ENCODE peak calls at places on chromosome 16, in nine cellular contexts. One of them, this sample, is unnamed.
A peak's percentile ranks its signal among the peaks of the same experiment; 100 is the strongest.

GRCh38 chr16:83441523-83441922 is 366.3 kb upstream of the HSBP1 start:
- DNase-seq in spleen: no peak
- DNase-seq in ovary: no peak
- DNase-seq in right lobe of liver: no peak
- DNase-seq in A549: no peak
- DNase-seq in IMR-90: peak; percentile 10
- DNase-seq in prostate gland: no peak
- DNase-seq in body of pancreas: no peak
- DNase-seq in suprapubic skin: no peak
- DNase-seq in this sample: no peak

GRCh38 chr16:87653234-87653633 is 50.9 kb downstream of the JPH3 start:
- DNase-seq in prostate gland: no peak
- DNase-seq in suprapubic skin: no peak
- DNase-seq in body of pancreas: no peak
- DNase-seq in IMR-90: peak; percentile 2
- DNase-seq in A549: peak; percentile 60
- DNase-seq in spleen: no peak
- DNase-seq in right lobe of liver: no peak
- DNase-seq in ovary: no peak
- DNase-seq in this sample: peak; percentile 26

GRCh38 chr16:11084484-11085024 is 140.2 kb downstream of the CLEC16A start:
- DNase-seq in A549: no peak
- DNase-seq in suprapubic skin: no peak
- DNase-seq in ovary: no peak
- DNase-seq in IMR-90: peak; percentile 97
- DNase-seq in body of pancreas: no peak
- DNase-seq in prostate gland: no peak
- DNase-seq in spleen: no peak
- DNase-seq in right lobe of liver: no peak
- DNase-seq in this sample: no peak

GRCh38 chr16:62821771-62822170 is 785.5 kb upstream of the CDH8 start:
- DNase-seq in A549: no peak
- DNase-seq in ovary: no peak
- DNase-seq in body of pancreas: no peak
- DNase-seq in IMR-90: no peak
- DNase-seq in right lobe of liver: no peak
- DNase-seq in prostate gland: no peak
- DNase-seq in spleen: no peak
- DNase-seq in suprapubic skin: no peak
- DNase-seq in this sample: no peak

GRCh38 chr16:24367186-24367585 is 111.1 kb downstream of the CACNG3 start:
- DNase-seq in IMR-90: no peak
- DNase-seq in A549: no peak
- DNase-seq in suprapubic skin: no peak
- DNase-seq in right lobe of liver: no peak
- DNase-seq in body of pancreas: no peak
- DNase-seq in ovary: no peak
- DNase-seq in prostate gland: no peak
- DNase-seq in spleen: no peak
- DNase-seq in this sample: no peak

GRCh38 chr16:78705694-78706093 is 606.2 kb downstream of the WWOX start:
- DNase-seq in body of pancreas: no peak
- DNase-seq in ovary: no peak
- DNase-seq in suprapubic skin: no peak
- DNase-seq in IMR-90: peak; percentile 2
- DNase-seq in spleen: no peak
- DNase-seq in right lobe of liver: no peak
- DNase-seq in A549: peak; percentile 11
- DNase-seq in prostate gland: no peak
- DNase-seq in this sample: no peak

GRCh38 chr16:51053805-51054204 is 97.3 kb downstream of the SALL1 start:
- DNase-seq in body of pancreas: no peak
- DNase-seq in suprapubic skin: no peak
- DNase-seq in prostate gland: no peak
- DNase-seq in ovary: no peak
- DNase-seq in spleen: no peak
- DNase-seq in A549: no peak
- DNase-seq in IMR-90: no peak
- DNase-seq in right lobe of liver: no peak
- DNase-seq in this sample: no peak

GRCh38 chr16:84818133-84818532 is 1.7 kb upstream of the CRISPLD2 start:
- DNase-seq in body of pancreas: no peak
- DNase-seq in suprapubic skin: no peak
- DNase-seq in spleen: no peak
- DNase-seq in right lobe of liver: no peak
- DNase-seq in prostate gland: no peak
- DNase-seq in A549: no peak
- DNase-seq in ovary: no peak
- DNase-seq in IMR-90: no peak
- DNase-seq in this sample: no peak

GRCh38 chr16:5378531-5378930 is 280.9 kb upstream of the EEF2KMT start:
- DNase-seq in suprapubic skin: no peak
- DNase-seq in ovary: no peak
- DNase-seq in right lobe of liver: no peak
- DNase-seq in body of pancreas: no peak
- DNase-seq in spleen: no peak
- DNase-seq in prostate gland: no peak
- DNase-seq in A549: no peak
- DNase-seq in IMR-90: no peak
- DNase-seq in this sample: no peak

GRCh38 chr16:87145181-87146176 is 171.7 kb downstream of the C16orf95 start:
- DNase-seq in right lobe of liver: no peak
- DNase-seq in spleen: no peak
- DNase-seq in prostate gland: no peak
- DNase-seq in ovary: no peak
- DNase-seq in IMR-90: peak; percentile 46
- DNase-seq in suprapubic skin: no peak
- DNase-seq in A549: no peak
- DNase-seq in body of pancreas: no peak
- DNase-seq in this sample: no peak

GRCh38 chr16:70695351-70696070 is 9.7 kb upstream of the MTSS2 start:
- DNase-seq in body of pancreas: no peak
- DNase-seq in prostate gland: no peak
- DNase-seq in suprapubic skin: no peak
- DNase-seq in IMR-90: no peak
- DNase-seq in A549: peak; percentile 56
- DNase-seq in spleen: peak; percentile 87
- DNase-seq in ovary: no peak
- DNase-seq in right lobe of liver: peak; percentile 76
- DNase-seq in this sample: peak; percentile 89

GRCh38 chr16:24970708-24971107 is 44.5 kb downstream of the ARHGAP17 start:
- DNase-seq in body of pancreas: no peak
- DNase-seq in ovary: no peak
- DNase-seq in IMR-90: no peak
- DNase-seq in right lobe of liver: no peak
- DNase-seq in spleen: no peak
- DNase-seq in prostate gland: no peak
- DNase-seq in A549: no peak
- DNase-seq in suprapubic skin: no peak
- DNase-seq in this sample: no peak

GRCh38 chr16:74447578-74447977 is 26.3 kb upstream of the CLEC18B start:
- DNase-seq in prostate gland: no peak
- DNase-seq in IMR-90: no peak
- DNase-seq in body of pancreas: no peak
- DNase-seq in right lobe of liver: no peak
- DNase-seq in ovary: no peak
- DNase-seq in suprapubic skin: no peak
- DNase-seq in A549: no peak
- DNase-seq in spleen: no peak
- DNase-seq in this sample: no peak

GRCh38 chr16:74450236-74450635 is 29.0 kb upstream of the CLEC18B start:
- DNase-seq in ovary: no peak
- DNase-seq in IMR-90: no peak
- DNase-seq in A549: no peak
- DNase-seq in suprapubic skin: no peak
- DNase-seq in prostate gland: no peak
- DNase-seq in right lobe of liver: no peak
- DNase-seq in body of pancreas: no peak
- DNase-seq in spleen: no peak
- DNase-seq in this sample: no peak

GRCh38 chr16:74446866-74447265 is 25.6 kb upstream of the CLEC18B start:
- DNase-seq in ovary: no peak
- DNase-seq in IMR-90: no peak
- DNase-seq in spleen: no peak
- DNase-seq in right lobe of liver: no peak
- DNase-seq in body of pancreas: no peak
- DNase-seq in suprapubic skin: no peak
- DNase-seq in prostate gland: no peak
- DNase-seq in A549: no peak
- DNase-seq in this sample: no peak

GRCh38 chr16:74449470-74449869 is 28.2 kb upstream of the CLEC18B start:
- DNase-seq in ovary: no peak
- DNase-seq in A549: peak; percentile 35
- DNase-seq in IMR-90: peak; percentile 79
- DNase-seq in suprapubic skin: no peak
- DNase-seq in right lobe of liver: no peak
- DNase-seq in body of pancreas: no peak
- DNase-seq in spleen: no peak
- DNase-seq in prostate gland: no peak
- DNase-seq in this sample: no peak

GRCh38 chr16:74448990-74449389 is 27.7 kb upstream of the CLEC18B start:
- DNase-seq in ovary: peak; percentile 71
- DNase-seq in spleen: no peak
- DNase-seq in prostate gland: no peak
- DNase-seq in right lobe of liver: peak; percentile 42
- DNase-seq in A549: peak; percentile 59
- DNase-seq in suprapubic skin: peak; percentile 77
- DNase-seq in body of pancreas: peak; percentile 25
- DNase-seq in IMR-90: peak; percentile 95
- DNase-seq in this sample: peak; percentile 83
- TF ChIP-seq POLR2A in ovary: no peak
- TF ChIP-seq POLR2A in spleen: no peak
- TF ChIP-seq POLR2A in prostate gland: no peak
- TF ChIP-seq POLR2A in right lobe of liver: no peak
- TF ChIP-seq POLR2A in A549: no peak
- TF ChIP-seq POLR2A in suprapubic skin: no peak
- TF ChIP-seq POLR2A in body of pancreas: no peak
- TF ChIP-seq POLR2A in IMR-90: no peak
- TF ChIP-seq POLR2A in this sample: no peak

DNA sequence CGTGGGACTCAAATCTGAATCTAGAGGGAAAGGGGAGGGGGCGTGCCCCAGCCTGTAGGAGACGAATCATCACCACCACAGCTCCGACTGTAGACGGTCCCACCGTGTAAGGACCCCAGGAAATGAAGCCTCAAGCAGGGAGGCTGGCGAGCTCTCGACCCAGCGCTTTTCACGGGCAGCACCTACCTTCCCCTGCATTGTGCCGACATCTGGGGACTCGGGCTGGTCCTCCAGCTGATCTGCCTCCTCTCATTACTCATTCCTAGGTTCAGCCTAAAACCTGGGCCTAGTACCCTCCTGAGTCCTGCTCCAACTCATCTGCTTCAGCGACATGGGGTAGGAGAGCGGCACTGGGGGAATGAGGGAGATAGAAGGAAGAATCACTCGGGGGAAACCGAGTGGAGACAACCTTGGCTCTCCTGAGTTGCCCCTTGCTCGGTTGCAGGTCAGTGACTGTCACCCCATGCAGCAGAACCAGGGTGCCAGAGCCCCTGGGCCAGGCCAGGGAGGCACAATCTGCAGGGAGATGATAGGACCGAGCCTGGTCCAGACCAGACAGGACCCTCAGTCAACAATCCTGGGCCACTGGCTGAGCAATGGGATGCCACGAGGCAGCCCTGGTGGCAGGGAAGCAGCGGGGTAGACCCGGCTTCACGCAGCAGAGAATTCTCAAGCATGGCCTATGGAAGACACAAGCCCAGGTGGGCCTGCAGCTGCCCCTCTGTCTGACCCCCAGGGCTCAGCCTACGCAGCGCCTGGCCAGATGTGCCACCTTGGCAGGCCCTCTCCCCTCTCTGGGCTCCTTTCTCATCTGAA is 833 bp upstream of the BCAR1 start:
- DNase-seq in ovary: no peak
- DNase-seq in prostate gland: no peak
- DNase-seq in body of pancreas: no peak
- DNase-seq in A549: no peak
- DNase-seq in spleen: peak; percentile 54
- DNase-seq in IMR-90: no peak
- DNase-seq in right lobe of liver: no peak
- DNase-seq in suprapubic skin: no peak
- DNase-seq in this sample: no peak
- H3K4me1 ChIP-seq in ovary: peaks cover 45% of the 10 kb centered on the region
- H3K4me1 ChIP-seq in prostate gland: peaks cover 34% of the 10 kb centered on the region
- H3K4me1 ChIP-seq in body of pancreas: peaks cover 84% of the 10 kb centered on the region
- H3K4me1 ChIP-seq in A549: peaks cover 83% of the 10 kb centered on the region
- H3K4me1 ChIP-seq in spleen: peaks cover 99% of the 10 kb centered on the region
- H3K4me1 ChIP-seq in IMR-90: peaks cover 75% of the 10 kb centered on the region
- H3K4me1 ChIP-seq in right lobe of liver: no peaks in the 10 kb centered on the region
- H3K4me1 ChIP-seq in suprapubic skin: peaks cover 93% of the 10 kb centered on the region
- H3K4me1 ChIP-seq in this sample: peaks cover 86% of the 10 kb centered on the region

GRCh38 chr16:81239722-81240121 is 1.2 kb downstream of the BCO1 start:
- DNase-seq in body of pancreas: no peak
- DNase-seq in right lobe of liver: no peak
- DNase-seq in spleen: no peak
- DNase-seq in ovary: no peak
- DNase-seq in prostate gland: no peak
- DNase-seq in suprapubic skin: no peak
- DNase-seq in A549: no peak
- DNase-seq in IMR-90: no peak
- DNase-seq in this sample: no peak

GRCh38 chr16:81241706-81242105 is 3.2 kb downstream of the BCO1 start:
- DNase-seq in suprapubic skin: no peak
- DNase-seq in right lobe of liver: no peak
- DNase-seq in spleen: no peak
- DNase-seq in ovary: no peak
- DNase-seq in prostate gland: no peak
- DNase-seq in body of pancreas: no peak
- DNase-seq in IMR-90: no peak
- DNase-seq in A549: no peak
- DNase-seq in this sample: no peak

GRCh38 chr16:81237942-81238295 is 570 bp upstream of the BCO1 start:
- DNase-seq in ovary: no peak
- DNase-seq in A549: no peak
- DNase-seq in spleen: no peak
- DNase-seq in IMR-90: no peak
- DNase-seq in right lobe of liver: no peak
- DNase-seq in prostate gland: no peak
- DNase-seq in suprapubic skin: no peak
- DNase-seq in body of pancreas: no peak
- DNase-seq in this sample: no peak

GRCh38 chr16:81237282-81237681 is 1.2 kb upstream of the BCO1 start:
- DNase-seq in body of pancreas: peak; percentile 46
- DNase-seq in prostate gland: peak; percentile 93
- DNase-seq in ovary: no peak
- DNase-seq in right lobe of liver: peak; percentile 81
- DNase-seq in spleen: peak; percentile 24
- DNase-seq in suprapubic skin: no peak
- DNase-seq in A549: no peak
- DNase-seq in IMR-90: no peak
- DNase-seq in this sample: peak; percentile 89

GRCh38 chr16:81238296-81239011 is at the start of gene BCO1:
- DNase-seq in spleen: peak; percentile 11
- DNase-seq in body of pancreas: peak; percentile 54
- DNase-seq in right lobe of liver: peak; percentile 35
- DNase-seq in suprapubic skin: no peak
- DNase-seq in IMR-90: peak; percentile 66
- DNase-seq in ovary: no peak
- DNase-seq in A549: peak; percentile 35
- DNase-seq in prostate gland: peak; percentile 20
- DNase-seq in this sample: no peak
- H3K4me3 ChIP-seq in spleen: peak within 1 kb of the TSS; percentile 23
- H3K4me3 ChIP-seq in body of pancreas: no peak within 1 kb of the TSS
- H3K4me3 ChIP-seq in right lobe of liver: peak within 1 kb of the TSS; percentile 24
- H3K4me3 ChIP-seq in suprapubic skin: peak within 1 kb of the TSS; percentile 36
- H3K4me3 ChIP-seq in IMR-90: peak within 1 kb of the TSS; percentile 43
- H3K4me3 ChIP-seq in ovary: peak within 1 kb of the TSS; percentile 32
- H3K4me3 ChIP-seq in A549: peak within 1 kb of the TSS; percentile 53
- H3K4me3 ChIP-seq in prostate gland: peak within 1 kb of the TSS; percentile 20
- H3K4me3 ChIP-seq in this sample: peak within 1 kb of the TSS; percentile 33

GRCh38 chr16:58197314-58198012 is 443 bp downstream of the CSNK2A2 start:
- DNase-seq in body of pancreas: no peak
- DNase-seq in IMR-90: no peak
- DNase-seq in prostate gland: no peak
- DNase-seq in spleen: peak; percentile 80
- DNase-seq in right lobe of liver: no peak
- DNase-seq in ovary: peak; percentile 38
- DNase-seq in suprapubic skin: no peak
- DNase-seq in A549: no peak
- DNase-seq in this sample: peak; percentile 11
- TF ChIP-seq POLR2A in body of pancreas: no peak
- TF ChIP-seq POLR2A in IMR-90: peak; percentile 15
- TF ChIP-seq POLR2A in prostate gland: no peak
- TF ChIP-seq POLR2A in spleen: no peak
- TF ChIP-seq POLR2A in right lobe of liver: no peak
- TF ChIP-seq POLR2A in ovary: no peak
- TF ChIP-seq POLR2A in suprapubic skin: no peak
- TF ChIP-seq POLR2A in A549: no peak
- TF ChIP-seq POLR2A in this sample: no peak

This sample was measured in heart left ventricle.